ENCODE peak calls at places on chromosomes 3 and 15, in four cellular contexts. Y, P, R and N are unnamed samples.
A peak's percentile ranks its signal among the peaks of the same experiment; 100 is the strongest.

GRCh38 chr15:69298354-69298696 is 387 bp upstream of the PAQR5 start:
- DNase-seq in Y (no peak), P (no peak), R (no peak), N (no peak)

GRCh38 chr3:17742837-17743659 is 617 bp upstream of the TBC1D5 start:
- DNase-seq in Y (peak; percentile 98), P (no peak), R (no peak), N (no peak)

GRCh38 chr15:79901958-79902357 is 5.1 kb upstream of the MTHFS start:
- DNase-seq in Y (no peak), P (peak; percentile 47), R (peak; percentile 40), N (no peak)

GRCh38 chr15:36682091-36682490 is 102.7 kb downstream of the CDIN1 start:
- DNase-seq in Y (peak; percentile 40), P (peak; percentile 61), R (peak; percentile 91), N (peak; percentile 47)

GRCh38 chr3:197942956-197943556 is 6.9 kb upstream of the RPL35A start:
- DNase-seq in Y (peak; percentile 61), P (peak; percentile 56), R (peak; percentile 57), N (peak; percentile 54)

GRCh38 chr15:74920472-74920871 is 13.8 kb upstream of the FAM219B start:
- DNase-seq in Y (no peak), P (no peak), R (no peak), N (no peak)

GRCh38 chr15:37981781-37982180 is 47.3 kb downstream of the TMCO5A start:
- DNase-seq in Y (peak; percentile 55), P (peak; percentile 68), R (peak; percentile 68), N (peak; percentile 38)

GRCh38 chr3:76731471-76731870 is 308.4 kb upstream of the ROBO2 start:
- DNase-seq in Y (no peak), P (no peak), R (no peak), N (no peak)

GRCh38 chr3:177523072-177523675 is 325.9 kb upstream of the TBL1XR1 start:
- DNase-seq in Y (no peak), P (no peak), R (peak; percentile 26), N (no peak)

GRCh38 chr15:56732881-56733130 is 503 bp downstream of the ZNF280D start:
- DNase-seq in Y (no peak), P (no peak), R (no peak), N (no peak)

GRCh38 chr3:109089265-109089664 is 28.7 kb downstream of the MORC1 start:
- DNase-seq in Y (no peak), P (no peak), R (no peak), N (peak; percentile 32)